ENCODE peak calls at places on chromosomes 5 and 9, in six cellular contexts. M, R, G, U, V and Q are unnamed samples.

GRCh38 chr9:109846781-109847180 is 66.8 kb downstream of the PALM2AKAP2 start:
- DNase-seq in R (no peak), M (no peak), V (no peak), G (no peak), U (no peak), Q (no peak)

GRCh38 chr9:69179037-69179436 is 5.0 kb downstream of the TJP2 start:
- DNase-seq in U (no peak), R (no peak), V (no peak), M (no peak), G (no peak), Q (no peak)

GRCh38 chr9:125886365-125886764 is 139.2 kb downstream of the PBX3 start:
- DNase-seq in G (no peak), R (no peak), V (no peak), M (peak), U (no peak), Q (peak)

GRCh38 chr5:117161718-117162386 is 587.2 kb upstream of the SEMA6A start:
- DNase-seq in U (no peak), R (no peak), G (no peak), V (no peak), M (no peak), Q (no peak)

GRCh38 chr5:143533978-143534763 is 130.7 kb upstream of the NR3C1 start:
- DNase-seq in V (no peak), M (no peak), R (no peak), G (no peak), U (no peak), Q (no peak)

GRCh38 chr5:157366741-157367684 is 93.0 kb upstream of the NIPAL4 start:
- DNase-seq in R (no peak), U (peak), M (no peak), V (peak), G (no peak), Q (no peak)

GRCh38 chr5:170353011-170353890 is 35.9 kb downstream of the KCNMB1 start:
- DNase-seq in M (peak), V (no peak), R (no peak), G (no peak), U (no peak), Q (no peak)

GRCh38 chr9:11064853-11065252 is 452.1 kb upstream of the PTPRD start:
- DNase-seq in M (no peak), U (no peak), V (no peak), G (no peak), R (no peak), Q (peak)

GRCh38 chr9:108743901-108744371 is 111.8 kb downstream of the ACTL7B start:
- DNase-seq in M (no peak), R (no peak), U (peak), G (no peak), V (no peak), Q (peak)

GRCh38 chr9:129609486-129610192 is 11.3 kb downstream of the C9orf50 start:
- DNase-seq in R (no peak), V (no peak), G (peak), U (peak), M (no peak), Q (no peak)

GRCh38 chr9:112180387-112180881 is 5.3 kb upstream of the SUSD1 start:
- DNase-seq in G (peak), U (peak), M (no peak), R (no peak), V (no peak), Q (no peak)

GRCh38 chr9:68515304-68516017 is 25.2 kb downstream of the TMEM252 start:
- DNase-seq in G (no peak), U (no peak), V (no peak), M (no peak), R (no peak), Q (no peak)

GRCh38 chr9:137648396-137648795 is 29.6 kb downstream of the EHMT1 start:
- DNase-seq in V (no peak), G (no peak), R (no peak), U (no peak), M (no peak), Q (no peak)

GRCh38 chr5:54519083-54519541 is 1.6 kb downstream of the SNX18 start:
- DNase-seq in U (no peak), G (no peak), V (no peak), M (no peak), R (no peak), Q (no peak)

GRCh38 chr5:176597417-176598389 is 12.3 kb downstream of the GPRIN1 start:
- DNase-seq in V (no peak), M (no peak), R (no peak), G (no peak), U (no peak), Q (no peak)

GRCh38 chr5:111596705-111597104 is 84.4 kb upstream of the STARD4 start:
- DNase-seq in U (no peak), V (no peak), M (no peak), G (no peak), R (no peak), Q (no peak)

GRCh38 chr5:10334830-10335229 is 18.7 kb upstream of the MARCHF6 start:
- DNase-seq in M (no peak), G (no peak), R (no peak), V (no peak), U (no peak), Q (no peak)

GRCh38 chr9:72839140-72839539 is 113.7 kb downstream of the ALDH1A1 start:
- DNase-seq in U (no peak), V (no peak), R (no peak), G (no peak), M (no peak), Q (no peak)

GRCh38 chr9:33468797-33469621 is 4.7 kb downstream of the NOL6 start:
- DNase-seq in R (no peak), U (no peak), M (no peak), G (no peak), V (peak), Q (no peak)

GRCh38 chr9:14079440-14079839 is 234.5 kb downstream of the NFIB start:
- DNase-seq in M (no peak), R (no peak), G (no peak), U (no peak), V (no peak), Q (no peak)

GRCh38 chr5:84796399-84796798 is 411.7 kb upstream of the EDIL3 start:
- DNase-seq in R (no peak), V (no peak), G (no peak), U (no peak), M (no peak), Q (no peak)

GRCh38 chr5:61178702-61179101 is 16.4 kb upstream of the SMIM15 start:
- DNase-seq in U (no peak), G (no peak), R (no peak), V (no peak), M (no peak), Q (no peak)

GRCh38 chr9:23321049-23321448 is 505.0 kb downstream of the ELAVL2 start:
- DNase-seq in R (no peak), V (no peak), G (no peak), M (no peak), U (no peak), Q (peak)